ENCODE peak calls at places on chromosomes 7 and 10, in nine cellular contexts. N is ascending aorta, G is esophagus muscularis mucosa, J is adipocyte, I is psoas muscle, D is retinal pigment epithelial cell, O is fibroblast of pulmonary artery, K is astrocyte of the spinal cord, P is AG09309. L is an unnamed sample.

GRCh38 chr7:131945313-131945831 is 388.9 kb upstream of the PODXL start:
- DNase-seq in N (peak; percentile 81), G (no peak), J (peak; percentile 74), I (peak; percentile 68), D (no peak), O (peak; percentile 29), K (peak; percentile 47), P (no peak), L (no peak)

GRCh38 chr7:7883394-7883793 is 85.2 kb upstream of the GLCCI1 start:
- DNase-seq in N (no peak), G (no peak), J (no peak), I (no peak), D (no peak), O (no peak), K (no peak), P (no peak), L (no peak)

GRCh38 chr7:151403764-151404163 is 6.1 kb downstream of the WDR86 start:
- DNase-seq in N (no peak), G (no peak), J (no peak), I (peak; percentile 7), D (no peak), O (no peak), K (no peak), P (no peak), L (no peak)

GRCh38 chr7:100867796-100868485 is 754 bp downstream of the TRIP6 start:
- DNase-seq in N (peak; percentile 67), G (no peak), J (peak; percentile 25), I (peak; percentile 59), D (no peak), O (no peak), K (no peak), P (no peak), L (no peak)

GRCh38 chr7:84492128-84492527 is 297.5 kb upstream of the SEMA3A start:
- DNase-seq in N (no peak), G (no peak), J (no peak), I (no peak), D (no peak), O (no peak), K (no peak), P (no peak), L (no peak)

GRCh38 chr7:139543801-139544603 is 20.5 kb downstream of the CLEC2L start:
- DNase-seq in N (no peak), G (no peak), J (no peak), I (no peak), D (no peak), O (no peak), K (no peak), P (no peak), L (no peak)

GRCh38 chr10:127145173-127145572 is 51.2 kb downstream of the INSYN2A start:
- DNase-seq in N (no peak), G (no peak), J (peak; percentile 48), I (no peak), D (no peak), O (peak; percentile 38), K (peak; percentile 37), P (no peak), L (no peak)

GRCh38 chr7:1985071-1985470 is 247.7 kb downstream of the MAD1L1 start:
- DNase-seq in N (no peak), G (no peak), J (no peak), I (peak; percentile 34), D (no peak), O (no peak), K (no peak), P (no peak), L (no peak)

GRCh38 chr10:111273635-111274034 is 196.8 kb downstream of the ADRA2A start:
- DNase-seq in N (no peak), G (peak; percentile 47), J (no peak), I (no peak), D (no peak), O (no peak), K (no peak), P (no peak), L (no peak)

GRCh38 chr10:71075759-71076472 is 136.5 kb upstream of the UNC5B start:
- DNase-seq in N (peak; percentile 34), G (no peak), J (no peak), I (no peak), D (no peak), O (no peak), K (no peak), P (no peak), L (no peak)

GRCh38 chr7:122182081-122182480 is 38.0 kb upstream of the AASS start:
- DNase-seq in N (no peak), G (no peak), J (no peak), I (no peak), D (no peak), O (no peak), K (no peak), P (no peak), L (no peak)

GRCh38 chr7:88396295-88396947 is 89.7 kb upstream of the STEAP4 start:
- DNase-seq in N (no peak), G (no peak), J (no peak), I (no peak), D (no peak), O (peak; percentile 26), K (no peak), P (no peak), L (no peak)

GRCh38 chr10:20970044-20970443 is 72.9 kb upstream of the NEBL start:
- DNase-seq in N (no peak), G (peak; percentile 42), J (no peak), I (no peak), D (no peak), O (peak; percentile 68), K (peak; percentile 37), P (no peak), L (no peak)

GRCh38 chr7:155458317-155459132 is 596 bp downstream of the EN2 start:
- DNase-seq in N (no peak), G (no peak), J (no peak), I (no peak), D (no peak), O (no peak), K (no peak), P (no peak), L (no peak)
- H3K4me3 ChIP-seq in N (peak overlapping the region; percentile 52), G (peak overlapping the region; percentile 44), J (no peak overlapping the region), I (peak overlapping the region; percentile 53), D (no peak overlapping the region), O (no peak overlapping the region), K (no peak overlapping the region), P (no peak overlapping the region), L (peak overlapping the region; percentile 46)

GRCh38 chr10:42932735-42933453 is 144.0 kb upstream of the RET start:
- DNase-seq in N (no peak), G (peak; percentile 88), J (no peak), I (no peak), D (no peak), O (no peak), K (no peak), P (no peak), L (no peak)
- H3K4me3 ChIP-seq in N (peak overlapping the region; percentile 1), G (no peak overlapping the region), J (no peak overlapping the region), I (peak overlapping the region; percentile 38), D (no peak overlapping the region), O (no peak overlapping the region), K (no peak overlapping the region), P (no peak overlapping the region), L (no peak overlapping the region)

DNA sequence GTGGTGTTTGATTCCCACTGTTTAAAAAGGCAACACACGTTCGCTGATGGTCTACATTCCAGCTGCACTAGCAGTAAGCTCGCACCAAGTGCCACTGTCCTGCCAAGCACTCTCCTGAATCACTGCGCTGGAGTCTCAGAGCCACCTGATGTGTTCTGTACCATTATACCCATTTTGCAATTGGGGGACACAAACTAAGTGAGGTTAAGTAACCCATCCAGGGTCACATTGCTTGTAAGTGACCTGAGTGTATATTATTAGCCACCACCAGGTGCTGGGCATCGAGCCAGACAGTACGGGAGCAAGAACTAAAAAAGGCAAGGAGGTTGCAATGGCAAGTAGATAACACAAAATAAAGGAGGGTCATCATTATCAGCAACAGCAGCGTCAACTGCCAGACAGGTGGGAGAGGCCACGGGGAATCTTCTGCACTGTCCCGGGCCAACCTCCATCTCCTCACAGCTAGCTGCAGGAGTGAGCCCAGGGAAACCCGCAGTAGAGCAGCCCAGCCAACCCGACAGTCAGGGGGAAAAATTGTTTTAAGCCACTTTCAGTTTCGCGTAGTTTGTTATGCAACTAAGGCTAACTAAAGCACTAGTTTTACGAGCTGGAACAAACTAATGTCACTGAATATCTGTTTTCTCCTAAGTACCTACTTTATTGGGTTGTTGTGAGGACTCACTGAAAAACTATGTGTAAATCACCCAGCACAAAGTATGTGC is 712 bp upstream of the CPVL start:
- DNase-seq in N (no peak), G (no peak), J (no peak), I (peak; percentile 83), D (no peak), O (no peak), K (no peak), P (peak; percentile 28), L (no peak)
- H3K4me3 ChIP-seq in N (peak overlapping the region; percentile 51), G (peak overlapping the region; percentile 49), J (peak overlapping the region; percentile 74), I (peak overlapping the region; percentile 71), D (peak overlapping the region; percentile 59), O (no peak overlapping the region), K (no peak overlapping the region), P (no peak overlapping the region), L (peak overlapping the region; percentile 52)

GRCh38 chr10:49185213-49185612 is 3.0 kb downstream of the TMEM273 start:
- DNase-seq in N (peak; percentile 27), G (no peak), J (no peak), I (no peak), D (no peak), O (no peak), K (no peak), P (no peak), L (no peak)

GRCh38 chr10:49189422-49189821 is 1.2 kb upstream of the TMEM273 start:
- DNase-seq in N (peak; percentile 51), G (no peak), J (no peak), I (no peak), D (no peak), O (no peak), K (no peak), P (no peak), L (no peak)

GRCh38 chr10:49187044-49187484 is 1.1 kb downstream of the TMEM273 start:
- DNase-seq in N (peak; percentile 57), G (peak; percentile 81), J (no peak), I (no peak), D (no peak), O (no peak), K (no peak), P (no peak), L (no peak)

GRCh38 chr10:49186613-49187012 is 1.6 kb downstream of the TMEM273 start:
- DNase-seq in N (no peak), G (no peak), J (no peak), I (no peak), D (no peak), O (no peak), K (no peak), P (no peak), L (no peak)

DNA sequence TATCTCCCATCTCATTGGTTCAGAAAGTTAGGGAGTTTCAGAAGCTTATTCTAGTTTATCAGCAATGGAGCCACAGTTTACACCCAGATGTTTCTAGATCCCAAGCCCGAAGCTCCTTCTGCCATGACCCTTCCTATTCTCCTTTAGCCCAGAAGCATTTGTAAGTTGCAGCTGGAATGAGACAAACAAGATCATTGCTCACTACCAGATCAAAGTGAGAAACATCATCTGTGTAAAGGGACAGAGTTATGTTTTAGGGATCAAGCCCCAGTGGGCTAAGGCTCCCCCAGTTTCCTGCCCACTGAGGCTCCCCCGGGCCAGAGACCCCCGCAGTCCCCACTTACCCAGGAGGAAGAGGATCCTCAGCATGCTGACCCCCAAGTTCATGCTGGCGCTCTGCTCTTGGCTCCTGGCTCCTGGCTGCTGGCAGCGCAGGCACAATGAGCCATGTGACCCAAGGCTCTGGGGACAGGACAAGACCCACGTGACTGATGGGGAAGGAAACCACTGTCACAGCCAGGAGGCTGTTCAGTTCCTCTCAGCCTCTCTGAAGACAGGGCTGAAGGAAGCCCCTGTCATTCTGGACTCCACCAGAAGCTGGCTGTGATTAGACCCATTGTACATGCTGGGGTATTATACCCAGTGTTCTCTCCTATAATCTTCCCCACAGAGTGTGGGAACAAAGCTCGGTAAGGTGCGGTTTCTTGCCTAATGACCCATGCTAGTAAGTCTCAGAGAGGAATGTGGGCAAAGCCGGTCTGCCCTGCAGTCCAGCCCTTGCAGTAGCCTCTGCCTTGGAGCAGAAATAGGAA is at the start of gene TMEM273:
- DNase-seq in N (peak; percentile 74), G (peak; percentile 93), J (no peak), I (peak; percentile 84), D (peak; percentile 82), O (no peak), K (peak; percentile 16), P (no peak), L (peak; percentile 59)
- H3K4me3 ChIP-seq in N (peak within 1 kb of the TSS; percentile 46), G (peak within 1 kb of the TSS; percentile 41), J (no peak within 1 kb of the TSS), I (peak within 1 kb of the TSS; percentile 56), D (no peak within 1 kb of the TSS), O (no peak within 1 kb of the TSS), K (no peak within 1 kb of the TSS), P (no peak within 1 kb of the TSS), L (no peak within 1 kb of the TSS)